ENCODE peak calls at places on chromosome 10, in four cellular contexts. P is GM12878, N is HepG2, W is A549. K is an unnamed sample.

GRCh38 chr10:58704226-58705200 is 191.8 kb downstream of the BICC1 start:
- DNase-seq in P (no peak), N (no peak), W (no peak), K (no peak)

GRCh38 chr10:6279540-6280267 is 77.0 kb downstream of the PFKFB3 start:
- DNase-seq in P (no peak), N (peak), W (peak), K (no peak)

GRCh38 chr10:73576178-73576889 is 14.8 kb downstream of the USP54 start:
- DNase-seq in P (peak), N (peak), W (peak), K (no peak)

GRCh38 chr10:44046605-44047004 is 338.3 kb downstream of the CXCL12 start:
- DNase-seq in P (no peak), N (no peak), W (no peak), K (no peak)

GRCh38 chr10:79148452-79149344 is 79.9 kb downstream of the ZMIZ1 start:
- DNase-seq in P (no peak), N (no peak), W (peak), K (peak)

GRCh38 chr10:98556061-98556460 is 109.3 kb upstream of the HPS1 start:
- DNase-seq in P (no peak), N (no peak), W (no peak), K (no peak)

GRCh38 chr10:133258066-133258817 is 18.4 kb downstream of the ADAM8 start:
- DNase-seq in P (no peak), N (no peak), W (no peak), K (no peak)

GRCh38 chr10:60044221-60044620 is 137.9 kb upstream of the CCDC6 start:
- DNase-seq in P (no peak), N (no peak), W (no peak), K (no peak)

GRCh38 chr10:15167411-15168295 is 840 bp downstream of the NMT2 start:
- DNase-seq in P (no peak), N (peak), W (peak), K (peak)

GRCh38 chr10:128875955-128876354 is 591.1 kb upstream of the MGMT start:
- DNase-seq in P (no peak), N (no peak), W (no peak), K (no peak)

GRCh38 chr10:86362566-86363183 is 3.9 kb downstream of the GRID1 start:
- DNase-seq in P (no peak), N (no peak), W (no peak), K (no peak)

GRCh38 chr10:3213758-3214545 is 41.4 kb upstream of the PITRM1 start:
- DNase-seq in P (no peak), N (no peak), W (no peak), K (no peak)

GRCh38 chr10:3215336-3215860 is 42.8 kb upstream of the PITRM1 start:
- DNase-seq in P (no peak), N (no peak), W (no peak), K (no peak)

GRCh38 chr10:3217853-3218252 is 45.3 kb upstream of the PITRM1 start:
- DNase-seq in P (no peak), N (no peak), W (no peak), K (no peak)

GRCh38 chr10:3220853-3221252 is 48.3 kb upstream of the PITRM1 start:
- DNase-seq in P (no peak), N (no peak), W (no peak), K (no peak)

GRCh38 chr10:3217301-3217700 is 44.7 kb upstream of the PITRM1 start:
- DNase-seq in P (no peak), N (no peak), W (no peak), K (no peak)
- TF ChIP-seq POLR2AphosphoS2 in P (no peak), N (no peak), W (no peak), K (no peak)

DNA sequence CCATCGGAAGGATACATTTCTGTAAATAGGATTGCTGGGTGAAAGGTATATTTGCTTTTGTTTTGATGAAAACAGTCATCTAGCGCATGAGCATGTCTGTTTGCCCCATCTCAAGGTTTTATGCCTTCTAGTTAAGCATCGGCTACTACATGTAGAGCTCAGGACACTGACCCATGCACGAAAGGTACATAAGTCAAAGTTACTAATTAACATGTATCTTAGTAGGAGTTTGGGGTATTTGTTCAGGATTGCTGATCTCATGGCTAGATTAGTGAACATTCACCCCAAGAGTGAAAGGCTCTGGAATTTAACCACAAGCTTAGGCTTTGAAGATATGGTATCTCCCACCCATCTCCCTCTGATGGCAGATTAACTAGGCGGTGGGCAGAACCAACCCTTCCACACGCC is 91.5 kb downstream of the RBM20 start:
- DNase-seq in P (no peak), N (peak), W (no peak), K (no peak)
- TF ChIP-seq POLR2AphosphoS2 in P (no peak), N (no peak), W (no peak), K (no peak)

GRCh38 chr10:69731184-69731583 is 70.5 kb upstream of the COL13A1 start:
- DNase-seq in P (no peak), N (no peak), W (peak), K (no peak)
- TF ChIP-seq POLR2AphosphoS2 in P (no peak), N (no peak), W (no peak), K (no peak)

GRCh38 chr10:35224045-35224740 is 97.5 kb downstream of the CREM start:
- DNase-seq in P (no peak), N (no peak), W (no peak), K (no peak)
- TF ChIP-seq POLR2AphosphoS2 in P (no peak), N (no peak), W (no peak), K (no peak)

GRCh38 chr10:1687606-1688005 is 49.7 kb downstream of the ADARB2 start:
- DNase-seq in P (no peak), N (no peak), W (no peak), K (no peak)

GRCh38 chr10:1684991-1685390 is 52.3 kb downstream of the ADARB2 start:
- DNase-seq in P (no peak), N (no peak), W (no peak), K (no peak)

GRCh38 chr10:1687190-1687589 is 50.1 kb downstream of the ADARB2 start:
- DNase-seq in P (no peak), N (no peak), W (no peak), K (no peak)

GRCh38 chr10:1683649-1684048 is 53.7 kb downstream of the ADARB2 start:
- DNase-seq in P (no peak), N (no peak), W (no peak), K (no peak)

GRCh38 chr10:1685671-1686450 is 51.5 kb downstream of the ADARB2 start:
- DNase-seq in P (no peak), N (no peak), W (no peak), K (no peak)
- TF ChIP-seq POLR2AphosphoS2 in P (no peak), N (no peak), W (no peak), K (no peak)

DNA sequence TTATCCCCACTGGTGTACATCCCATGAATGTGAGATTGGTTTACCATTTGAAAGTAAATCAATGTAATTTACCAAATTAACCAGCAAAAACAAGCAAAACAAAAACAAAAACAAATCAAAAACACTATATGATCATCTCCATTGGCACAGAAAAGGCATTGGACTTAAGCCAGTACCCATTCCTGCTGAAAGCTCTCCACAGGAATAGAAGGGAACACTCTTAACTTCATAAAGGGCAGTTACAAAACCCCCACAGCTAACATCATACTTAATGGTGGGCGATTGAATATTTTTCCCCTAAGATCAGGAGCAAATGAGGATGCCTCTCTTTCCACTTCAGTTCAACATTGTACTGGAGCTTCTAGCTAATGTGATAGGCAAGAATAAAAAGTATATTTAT is 34.1 kb downstream of the PRKG1 start:
- DNase-seq in P (no peak), N (no peak), W (no peak), K (no peak)
- TF ChIP-seq POLR2AphosphoS2 in P (no peak), N (no peak), W (no peak), K (no peak)

GRCh38 chr10:18100664-18101063 is 39.6 kb upstream of the CACNB2 start:
- DNase-seq in P (no peak), N (no peak), W (no peak), K (no peak)

GRCh38 chr10:18098201-18098600 is 42.0 kb upstream of the CACNB2 start:
- DNase-seq in P (no peak), N (no peak), W (no peak), K (no peak)

GRCh38 chr10:18102404-18102803 is 37.8 kb upstream of the CACNB2 start:
- DNase-seq in P (no peak), N (no peak), W (no peak), K (no peak)

GRCh38 chr10:18097524-18097923 is 42.7 kb upstream of the CACNB2 start:
- DNase-seq in P (no peak), N (no peak), W (no peak), K (no peak)

DNA sequence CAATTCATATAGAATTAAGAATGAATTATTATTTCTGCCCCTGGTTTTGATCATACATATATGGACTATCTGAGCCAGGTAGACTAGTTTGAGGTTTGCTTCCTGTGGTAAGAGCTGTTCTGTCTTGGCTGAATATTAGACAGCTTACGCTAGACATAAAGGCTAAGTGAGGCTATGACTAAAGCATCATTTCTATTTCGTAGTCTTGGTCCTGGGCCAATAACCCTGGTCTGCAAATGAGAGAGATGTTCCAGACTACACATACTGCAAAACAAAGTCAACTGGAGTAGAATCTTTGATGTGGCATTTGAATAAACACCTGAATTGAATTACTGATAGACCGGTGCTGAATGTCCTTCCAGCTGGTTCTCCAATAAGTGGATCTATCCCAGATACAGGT is 40.8 kb upstream of the CACNB2 start:
- DNase-seq in P (no peak), N (no peak), W (no peak), K (no peak)
- TF ChIP-seq POLR2AphosphoS2 in P (no peak), N (no peak), W (no peak), K (no peak)